ENCODE peak calls at places on chromosomes 16 and 17, in six cellular contexts. B is stomach, D is breast epithelium, E is GM12892, M is sigmoid colon, Z is GM12891. I is an unnamed sample.

GRCh38 chr16:78988361-78988992 is 612.1 kb downstream of the MAF start:
- DNase-seq in B (no peak), D (no peak), E (no peak), M (no peak), Z (no peak), I (no peak)

GRCh38 chr17:39617446-39618251 is 9.1 kb upstream of the PPP1R1B start:
- DNase-seq in B (peak; percentile 82), D (peak; percentile 74), E (peak; percentile 47), M (peak; percentile 85), Z (no peak), I (no peak)

GRCh38 chr17:78962345-78962983 is 17.3 kb downstream of the LGALS3BP start:
- DNase-seq in B (peak; percentile 38), D (no peak), E (no peak), M (no peak), Z (no peak), I (no peak)

GRCh38 chr16:3509470-3509928 is 8.7 kb downstream of the CLUAP1 start:
- DNase-seq in B (peak; percentile 49), D (peak; percentile 84), E (no peak), M (peak; percentile 59), Z (peak; percentile 66), I (no peak)

GRCh38 chr16:9286930-9287329 is 195.5 kb downstream of the HAPSTR1 start:
- DNase-seq in B (no peak), D (no peak), E (no peak), M (no peak), Z (no peak), I (no peak)

GRCh38 chr17:64020068-64020766 is at the start of gene ICAM2:
- DNase-seq in B (peak; percentile 68), D (no peak), E (no peak), M (peak; percentile 79), Z (no peak), I (peak; percentile 75)

GRCh38 chr17:59963738-59964454 is 644 bp downstream of the RNFT1 start:
- DNase-seq in B (peak; percentile 42), D (no peak), E (peak; percentile 12), M (peak; percentile 73), Z (peak; percentile 11), I (peak; percentile 69)

GRCh38 chr17:2347805-2348685 is 10.7 kb downstream of the SGSM2 start:
- DNase-seq in B (peak; percentile 78), D (peak; percentile 85), E (no peak), M (peak; percentile 65), Z (no peak), I (no peak)

GRCh38 chr17:59105852-59106462 is 723 bp downstream of the TRIM37 start:
- DNase-seq in B (peak; percentile 63), D (peak; percentile 78), E (peak; percentile 16), M (peak; percentile 84), Z (peak; percentile 24), I (peak; percentile 85)

GRCh38 chr17:40168262-40168832 is 8.9 kb upstream of the RAPGEFL1 start:
- DNase-seq in B (peak; percentile 49), D (no peak), E (no peak), M (peak; percentile 71), Z (no peak), I (no peak)

GRCh38 chr16:4386452-4386813 is 14.8 kb downstream of the VASN start:
- DNase-seq in B (no peak), D (no peak), E (no peak), M (no peak), Z (no peak), I (peak; percentile 76)

GRCh38 chr16:72434159-72434558 is 262.2 kb upstream of the PMFBP1 start:
- DNase-seq in B (no peak), D (no peak), E (no peak), M (no peak), Z (no peak), I (no peak)

GRCh38 chr16:35713762-35714650 is 2254.6 kb downstream of the TP53TG3F start:
- DNase-seq in B (no peak), D (no peak), E (no peak), M (no peak), Z (no peak), I (peak; percentile 65)

GRCh38 chr16:70534949-70535348 is 11.3 kb downstream of the SF3B3 start:
- DNase-seq in B (no peak), D (no peak), E (no peak), M (no peak), Z (no peak), I (no peak)

GRCh38 chr16:82736161-82736697 is 109.5 kb downstream of the CDH13 start:
- DNase-seq in B (no peak), D (no peak), E (no peak), M (no peak), Z (no peak), I (no peak)

GRCh38 chr17:46013502-46014165 is 14.6 kb downstream of the STH start:
- DNase-seq in B (no peak), D (no peak), E (no peak), M (no peak), Z (no peak), I (no peak)

GRCh38 chr16:81780350-81780749 is 1.3 kb downstream of the PLCG2 start:
- DNase-seq in B (no peak), D (no peak), E (no peak), M (no peak), Z (no peak), I (no peak)

GRCh38 chr16:66189951-66190350 is 176.5 kb upstream of the CDH5 start:
- DNase-seq in B (no peak), D (no peak), E (no peak), M (no peak), Z (no peak), I (no peak)

GRCh38 chr17:72387487-72387886 is 266.7 kb downstream of the SOX9 start:
- DNase-seq in B (no peak), D (no peak), E (no peak), M (no peak), Z (no peak), I (no peak)

DNA sequence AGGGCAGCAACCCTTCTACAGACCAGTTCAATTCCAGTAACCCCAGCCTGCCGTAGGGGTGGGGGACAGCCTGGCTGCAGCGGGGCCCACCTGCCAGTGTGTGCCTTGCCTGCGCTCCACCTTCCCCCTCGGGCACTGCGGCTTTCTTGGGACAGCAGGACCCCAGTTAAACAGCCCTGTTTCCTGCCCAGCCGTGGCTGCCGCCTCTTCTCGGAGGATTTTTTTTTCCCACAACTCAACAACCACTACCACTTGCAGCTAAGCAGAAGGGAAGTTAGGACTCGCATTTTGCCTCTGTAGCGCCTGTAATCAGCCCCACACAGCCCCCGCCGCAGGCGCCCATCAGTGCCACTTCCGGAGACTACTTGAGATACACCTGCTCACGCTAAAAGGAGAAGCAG is 76.1 kb downstream of the RAI1 start:
- DNase-seq in B (no peak), D (no peak), E (no peak), M (no peak), Z (no peak), I (no peak)
- TF ChIP-seq POLR2AphosphoS5 in B (no peak), D (no peak), E (no peak), M (no peak), Z (no peak), I (no peak)

GRCh38 chr16:89922477-89922883 is 662 bp upstream of the TUBB3 start:
- DNase-seq in B (peak; percentile 50), D (peak; percentile 65), E (no peak), M (peak; percentile 92), Z (no peak), I (no peak)
- TF ChIP-seq POLR2AphosphoS5 in B (no peak), D (no peak), E (no peak), M (no peak), Z (no peak), I (no peak)

GRCh38 chr16:29678691-29679267 is at the start of gene QPRT:
- DNase-seq in B (no peak), D (no peak), E (peak; percentile 73), M (peak; percentile 75), Z (peak; percentile 62), I (no peak)

GRCh38 chr16:29673501-29673900 is 5.5 kb upstream of the QPRT start:
- DNase-seq in B (no peak), D (no peak), E (no peak), M (no peak), Z (no peak), I (no peak)

GRCh38 chr16:29675811-29676643 is 3.0 kb upstream of the QPRT start:
- DNase-seq in B (no peak), D (no peak), E (no peak), M (no peak), Z (no peak), I (no peak)

GRCh38 chr16:29676989-29677388 is 2.0 kb upstream of the QPRT start:
- DNase-seq in B (no peak), D (no peak), E (no peak), M (no peak), Z (no peak), I (no peak)

DNA sequence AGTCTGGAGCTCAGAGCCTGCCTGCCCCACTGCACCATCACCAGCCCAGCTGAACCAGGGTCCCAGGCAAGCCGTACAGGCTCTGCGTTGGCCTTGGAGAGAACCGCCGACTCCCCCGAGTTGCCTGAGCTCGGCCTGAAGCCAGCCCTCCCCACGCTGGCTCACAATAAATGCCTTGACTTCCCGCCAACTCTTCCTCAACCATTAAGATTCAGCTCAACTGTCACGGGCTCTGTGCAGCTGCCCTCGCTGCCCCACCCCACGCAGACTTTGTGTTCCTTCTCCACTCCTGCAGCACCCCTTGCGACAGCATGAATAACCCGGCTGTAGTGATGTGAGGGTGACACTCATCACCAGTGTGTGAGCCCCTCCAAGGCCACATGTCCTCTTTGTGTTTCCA is 4.8 kb upstream of the QPRT start:
- DNase-seq in B (no peak), D (no peak), E (no peak), M (peak; percentile 84), Z (no peak), I (no peak)
- TF ChIP-seq POLR2AphosphoS5 in B (no peak), D (no peak), E (no peak), M (no peak), Z (no peak), I (no peak)

GRCh38 chr17:56755310-56755709 is 78.4 kb downstream of the C17orf67 start:
- DNase-seq in B (no peak), D (no peak), E (no peak), M (no peak), Z (no peak), I (no peak)

GRCh38 chr17:56751145-56751743 is 82.5 kb downstream of the C17orf67 start:
- DNase-seq in B (no peak), D (no peak), E (no peak), M (no peak), Z (no peak), I (no peak)

GRCh38 chr17:56756536-56756935 is 77.2 kb downstream of the C17orf67 start:
- DNase-seq in B (no peak), D (no peak), E (no peak), M (no peak), Z (no peak), I (no peak)

GRCh38 chr17:56752263-56752662 is 81.5 kb downstream of the C17orf67 start:
- DNase-seq in B (no peak), D (no peak), E (no peak), M (no peak), Z (no peak), I (no peak)

DNA sequence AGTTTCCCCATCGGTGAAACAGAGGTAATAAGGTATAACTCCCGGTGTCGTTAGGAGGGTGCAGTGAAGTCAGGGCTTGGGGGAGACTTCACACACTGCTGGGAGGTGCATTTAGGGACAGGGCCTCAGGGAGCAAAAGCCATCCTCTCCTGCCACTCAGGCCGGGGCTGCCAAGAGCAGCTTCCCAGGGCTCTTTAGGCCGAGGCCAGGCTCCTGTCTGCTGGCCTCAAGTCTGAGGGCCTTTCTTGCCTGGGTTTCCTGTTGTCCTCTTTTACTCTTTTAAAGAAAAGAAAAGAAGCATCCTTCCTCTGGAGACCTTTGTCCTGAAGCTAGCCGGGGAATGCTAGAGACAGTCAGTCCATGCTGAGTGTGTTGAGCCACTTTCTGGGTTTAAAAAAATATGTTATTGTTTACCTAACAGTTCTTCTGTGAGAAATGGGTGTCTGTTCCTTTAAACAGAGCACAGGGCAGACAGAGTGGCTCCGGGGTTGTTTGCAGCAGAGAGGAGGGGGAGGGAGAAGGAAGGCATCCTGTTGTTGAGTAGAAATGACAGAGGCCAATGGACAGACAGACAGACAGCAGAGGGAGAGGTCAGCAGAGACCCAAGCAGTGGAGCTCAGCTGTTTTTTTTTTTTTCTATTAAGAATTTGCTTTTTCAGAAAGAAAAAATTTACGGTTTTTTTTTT is 79.1 kb downstream of the C17orf67 start:
- DNase-seq in B (no peak), D (no peak), E (no peak), M (no peak), Z (no peak), I (no peak)
- TF ChIP-seq POLR2AphosphoS5 in B (no peak), D (no peak), E (no peak), M (no peak), Z (no peak), I (no peak)